ENCODE peak calls at places on chromosomes 12 and 14, in five cellular contexts. H is left lung, U is epithelial cell of esophagus, C is lower leg skin, S is thoracic aorta. I is an unnamed sample.

GRCh38 chr12:116697305-116698130 is 40.4 kb downstream of the SPRING1 start:
- DNase-seq in S (no peak), C (no peak), H (no peak), U (peak), I (peak)

GRCh38 chr12:3200032-3200617 is 122.9 kb downstream of the TSPAN9 start:
- DNase-seq in H (no peak), C (no peak), S (no peak), U (peak), I (peak)

GRCh38 chr14:104392396-104393198 is 187.0 kb upstream of the C14orf180 start:
- DNase-seq in H (no peak), U (no peak), S (no peak), C (no peak), I (no peak)

GRCh38 chr14:31196839-31197477 is 10.6 kb downstream of the HECTD1 start:
- DNase-seq in C (no peak), S (no peak), H (no peak), U (no peak), I (no peak)

GRCh38 chr14:92510972-92511371 is 2.6 kb upstream of the RIN3 start:
- DNase-seq in C (no peak), U (no peak), H (no peak), S (no peak), I (no peak)

GRCh38 chr14:50340945-50341344 is 28.8 kb downstream of the DMAC2L start:
- DNase-seq in C (no peak), U (no peak), H (no peak), S (no peak), I (no peak)

GRCh38 chr12:78878447-78878846 is 13.9 kb downstream of the SYT1 start:
- DNase-seq in H (no peak), S (no peak), C (no peak), U (peak), I (no peak)

GRCh38 chr14:91858536-91859275 is 8.6 kb downstream of the TC2N start:
- DNase-seq in U (peak), H (no peak), S (no peak), C (peak), I (peak)

GRCh38 chr14:75427126-75427481 is 718 bp upstream of the JDP2 start:
- DNase-seq in S (no peak), H (peak), C (no peak), U (no peak), I (no peak)

GRCh38 chr14:24037658-24038037 is 14.2 kb upstream of the CARMIL3 start:
- DNase-seq in C (no peak), U (no peak), S (no peak), H (peak), I (no peak)

GRCh38 chr14:35879141-35879648 is 53.1 kb downstream of the BRMS1L start:
- DNase-seq in U (peak), C (no peak), S (no peak), H (no peak), I (peak)

GRCh38 chr14:35881280-35881679 is 55.1 kb downstream of the BRMS1L start:
- DNase-seq in C (no peak), S (no peak), U (no peak), H (no peak), I (no peak)

GRCh38 chr14:35879654-35880249 is 53.6 kb downstream of the BRMS1L start:
- DNase-seq in S (no peak), U (peak), C (no peak), H (no peak), I (peak)

GRCh38 chr14:35878272-35879140 is 52.4 kb downstream of the BRMS1L start:
- DNase-seq in U (peak), H (no peak), C (no peak), S (no peak), I (peak)

DNA sequence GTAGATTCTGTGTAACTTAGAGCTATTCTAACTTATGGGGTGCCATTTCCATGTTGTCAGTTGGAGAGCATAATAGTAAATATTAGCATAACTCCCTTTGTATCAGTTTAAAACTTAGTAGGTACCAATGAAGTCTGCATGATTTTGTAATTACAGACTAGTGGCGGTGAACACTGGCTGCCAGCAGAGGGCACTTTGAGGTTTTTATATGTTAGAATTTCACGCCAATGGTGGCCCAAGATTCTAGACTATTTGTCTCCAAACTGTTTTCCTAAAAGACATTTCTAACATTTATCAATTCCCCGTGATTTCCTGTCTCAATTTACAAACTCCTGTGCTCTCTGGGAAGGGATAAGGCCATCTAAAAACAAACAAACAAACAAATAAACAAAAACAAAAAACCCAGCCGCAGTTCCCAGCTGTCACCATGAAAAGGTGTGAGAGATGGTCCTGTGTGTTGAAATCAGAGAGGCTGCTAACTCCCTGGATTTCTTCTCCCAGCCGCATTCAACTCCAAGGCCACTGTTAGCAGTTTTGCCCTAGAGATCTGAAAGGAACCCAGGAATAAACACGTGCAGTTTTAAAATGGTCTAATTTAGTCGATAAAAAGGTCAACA is 57.6 kb downstream of the BRMS1L start:
- DNase-seq in C (no peak), S (no peak), U (peak), H (no peak), I (peak)
- TF ChIP-seq CTCF in C (no peak), S (peak), U (peak), H (peak), I (peak)

GRCh38 chr12:51075390-51075789 is 8.0 kb downstream of the CSRNP2 start:
- DNase-seq in U (no peak), S (no peak), H (no peak), C (no peak), I (no peak)

GRCh38 chr12:51070004-51070403 is 13.4 kb downstream of the CSRNP2 start:
- DNase-seq in U (peak), H (no peak), C (no peak), S (no peak), I (peak)

GRCh38 chr12:51067229-51067628 is 16.2 kb downstream of the CSRNP2 start:
- DNase-seq in U (no peak), H (no peak), S (no peak), C (no peak), I (no peak)

GRCh38 chr12:51067771-51068170 is 15.6 kb downstream of the CSRNP2 start:
- DNase-seq in U (no peak), S (no peak), H (no peak), C (no peak), I (no peak)

GRCh38 chr12:51071663-51072062 is 11.7 kb downstream of the CSRNP2 start:
- DNase-seq in H (no peak), S (no peak), C (no peak), U (no peak), I (no peak)
- TF ChIP-seq CTCF in H (no peak), S (no peak), C (no peak), U (no peak), I (no peak)

DNA sequence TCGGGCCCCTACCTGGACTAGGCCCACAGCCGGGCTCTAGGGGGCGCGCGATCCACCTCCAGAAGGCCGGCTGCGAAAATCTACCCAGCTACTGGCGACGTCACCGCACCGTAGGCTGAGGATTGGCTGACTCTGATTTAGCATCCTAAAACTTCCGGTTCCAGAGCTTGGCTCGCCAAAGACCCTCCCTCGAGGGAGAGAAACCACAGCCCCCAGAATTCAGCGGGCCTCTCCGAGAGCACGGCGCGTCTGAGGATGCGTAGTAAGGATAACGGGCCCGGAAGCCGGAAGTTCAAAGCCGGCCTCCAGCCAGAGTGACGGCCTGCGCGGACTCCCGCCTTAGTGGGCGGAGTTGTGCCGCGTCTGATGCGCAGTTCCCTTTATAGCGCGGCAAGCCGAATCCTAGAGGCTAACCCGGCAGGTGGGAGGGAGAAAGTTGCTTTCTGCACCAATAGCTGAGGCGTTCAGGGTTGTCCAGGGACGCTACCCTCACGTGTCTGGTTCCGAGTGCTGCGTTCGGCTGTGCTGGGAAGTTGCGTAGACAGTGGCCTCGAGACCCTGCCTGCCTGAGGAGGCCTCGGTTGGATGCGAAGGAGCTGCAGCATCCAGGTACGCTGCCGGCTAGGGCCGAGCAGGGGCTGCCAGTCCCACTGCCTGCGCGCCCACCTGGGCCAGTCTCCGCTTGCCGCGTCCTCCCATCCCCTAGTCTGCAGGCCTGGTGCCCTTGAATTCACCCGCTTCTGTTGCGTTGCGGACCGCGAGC is at the start of gene COX14:
- DNase-seq in C (peak), U (peak), H (peak), S (peak), I (peak)
- TF ChIP-seq CTCF in C (no peak), U (peak), H (peak), S (peak), I (peak)

DNA sequence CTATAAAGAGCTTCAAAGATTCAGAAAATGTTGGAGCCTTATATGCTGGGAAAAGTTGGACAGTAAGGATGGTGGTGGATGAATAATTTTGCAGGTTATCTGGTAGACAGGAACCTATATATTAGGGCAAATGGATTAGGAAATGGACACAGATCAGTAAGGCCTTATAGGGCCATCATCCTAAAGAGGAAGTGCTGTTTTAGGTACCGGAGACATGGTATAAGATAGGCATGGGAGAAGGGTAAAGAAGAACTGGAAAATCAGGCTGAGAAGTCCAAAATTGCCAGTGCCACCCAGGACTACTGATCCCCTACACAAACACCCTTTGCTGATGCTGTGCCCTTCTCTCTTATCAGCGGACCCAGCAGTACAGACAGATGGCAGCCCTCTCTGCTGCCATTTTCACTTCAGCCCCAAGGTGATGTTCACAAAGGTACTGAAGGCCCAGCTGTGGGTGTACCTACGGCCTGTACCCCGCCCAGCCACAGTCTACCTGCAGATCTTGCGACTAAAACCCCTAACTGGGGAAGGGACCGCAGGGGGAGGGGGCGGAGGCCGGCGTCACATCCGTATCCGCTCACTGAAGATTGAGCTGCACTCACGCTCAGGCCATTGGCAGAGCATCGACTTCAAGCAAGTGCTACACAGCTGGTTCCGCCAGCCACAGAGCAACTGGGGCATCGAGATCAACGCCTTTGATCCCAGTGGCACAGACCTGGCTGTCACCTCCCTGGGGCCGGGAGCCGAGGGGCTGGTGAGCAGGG is 5.5 kb downstream of the GDF11 start:
- DNase-seq in C (no peak), U (no peak), S (no peak), H (no peak), I (no peak)
- TF ChIP-seq CTCF in C (no peak), U (no peak), S (no peak), H (no peak), I (no peak)

GRCh38 chr12:104177663-104178501 is 37.7 kb upstream of the TXNRD1 start:
- DNase-seq in H (peak), S (peak), C (peak), U (peak), I (peak)
- TF ChIP-seq CTCF in H (no peak), S (peak), C (no peak), U (peak), I (peak)

GRCh38 chr12:118853634-118854033 is 127.7 kb upstream of the SRRM4 start:
- DNase-seq in H (no peak), U (peak), S (no peak), C (no peak), I (no peak)
- TF ChIP-seq CTCF in H (no peak), U (no peak), S (no peak), C (no peak), I (no peak)

GRCh38 chr12:14941369-14941768 is 3.0 kb upstream of the ERP27 start:
- DNase-seq in C (no peak), U (no peak), S (no peak), H (no peak), I (no peak)
- TF ChIP-seq CTCF in C (no peak), U (no peak), S (no peak), H (no peak), I (no peak)

DNA sequence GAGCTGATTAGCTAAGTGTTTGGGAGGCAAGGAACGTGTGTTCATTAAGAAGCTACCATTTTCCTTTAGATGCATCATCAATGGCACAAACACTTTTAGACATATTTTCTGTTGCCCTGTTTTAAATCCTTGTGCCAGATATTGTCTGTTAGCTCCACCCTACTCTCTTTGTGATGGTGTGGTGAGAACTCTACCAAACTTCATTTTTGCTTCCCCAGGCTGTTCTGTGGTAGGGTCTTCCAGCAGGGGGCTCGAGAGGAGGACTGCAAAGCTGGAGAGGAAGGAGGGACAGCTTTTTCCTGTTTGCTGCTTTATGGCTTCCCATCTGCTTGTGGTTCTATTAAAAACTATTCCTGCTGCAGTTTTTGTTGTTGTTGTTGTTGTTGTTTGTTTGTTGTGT is 23.8 kb upstream of the STRAP start:
- DNase-seq in S (no peak), H (no peak), U (no peak), C (no peak), I (no peak)
- TF ChIP-seq CTCF in S (no peak), H (no peak), U (no peak), C (no peak), I (peak)

DNA sequence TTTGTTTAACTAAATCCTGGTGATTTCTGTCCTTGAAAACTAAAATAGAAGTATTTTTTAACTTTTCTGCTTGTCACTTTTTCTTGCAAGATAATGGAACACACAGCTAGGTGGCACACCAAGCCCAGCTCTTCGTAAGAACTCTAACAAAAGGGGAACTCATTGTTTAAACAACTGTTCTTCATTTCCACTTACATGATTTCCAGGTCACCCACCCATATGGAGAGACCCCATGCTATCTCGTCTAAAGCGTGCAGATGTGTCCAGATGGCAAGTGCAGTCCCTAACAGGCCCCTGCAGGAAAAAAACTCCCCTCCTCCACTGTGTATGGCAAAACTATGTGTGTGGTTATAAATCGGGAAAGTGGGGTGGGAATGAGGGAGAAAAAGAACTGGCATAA is 43.3 kb upstream of the NT5DC3 start:
- DNase-seq in H (no peak), C (no peak), U (peak), S (no peak), I (peak)
- TF ChIP-seq CTCF in H (no peak), C (no peak), U (peak), S (peak), I (peak)

GRCh38 chr14:88929656-88930436 is 105.4 kb downstream of the TTC8 start:
- DNase-seq in S (no peak), U (no peak), C (no peak), H (no peak), I (no peak)
- TF ChIP-seq CTCF in S (no peak), U (no peak), C (no peak), H (no peak), I (peak)

I was measured in fibroblast of the aortic adventitia.